ENCODE peak calls at places on chromosomes 1 and 21, in six cellular contexts. P, G, X, M, E and Y are unnamed samples.

GRCh38 chr1:87291107-87291506 is 37.6 kb upstream of the LMO4 start:
- DNase-seq in P (no peak), G (no peak), X (no peak), M (no peak), E (no peak), Y (no peak)

GRCh38 chr1:3695326-3696217 is 43.3 kb downstream of the TP73 start:
- DNase-seq in P (no peak), G (peak; percentile 35), X (no peak), M (peak; percentile 18), E (no peak), Y (no peak)

GRCh38 chr1:201360486-201360885 is 17.0 kb downstream of the TNNT2 start:
- DNase-seq in P (no peak), G (no peak), X (no peak), M (no peak), E (no peak), Y (no peak)

GRCh38 chr1:12386130-12386529 is 156.3 kb downstream of the VPS13D start:
- DNase-seq in P (peak; percentile 46), G (no peak), X (no peak), M (no peak), E (no peak), Y (peak; percentile 14)

GRCh38 chr1:89692601-89693503 is 59.9 kb downstream of the LRRC8C start:
- DNase-seq in P (no peak), G (peak; percentile 61), X (no peak), M (no peak), E (no peak), Y (no peak)

GRCh38 chr1:25896266-25896665 is 10.0 kb downstream of the STMN1 start:
- DNase-seq in P (no peak), G (no peak), X (no peak), M (no peak), E (no peak), Y (no peak)

GRCh38 chr1:53682369-53682685 is 56.6 kb downstream of the GLIS1 start:
- DNase-seq in P (no peak), G (no peak), X (no peak), M (no peak), E (no peak), Y (no peak)

GRCh38 chr1:196400478-196401453 is 207.5 kb downstream of the KCNT2 start:
- DNase-seq in P (no peak), G (peak; percentile 58), X (peak; percentile 78), M (no peak), E (no peak), Y (no peak)

GRCh38 chr1:67752306-67752705 is 67.3 kb downstream of the GADD45A start:
- DNase-seq in P (no peak), G (no peak), X (no peak), M (no peak), E (no peak), Y (no peak)

GRCh38 chr1:48777219-48777895 is 666 bp upstream of the BEND5 start:
- DNase-seq in P (peak; percentile 18), G (peak; percentile 8), X (no peak), M (no peak), E (no peak), Y (no peak)

GRCh38 chr21:44845418-44846200 is 27.7 kb upstream of the SUMO3 start:
- DNase-seq in P (no peak), G (peak; percentile 67), X (peak; percentile 79), M (peak; percentile 40), E (peak; percentile 40), Y (peak; percentile 18)

GRCh38 chr1:106254748-106255147 is 801.7 kb upstream of the PRMT6 start:
- DNase-seq in P (no peak), G (no peak), X (no peak), M (no peak), E (no peak), Y (no peak)

GRCh38 chr1:1058921-1059493 is 15.1 kb downstream of the RNF223 start:
- DNase-seq in P (no peak), G (no peak), X (no peak), M (no peak), E (peak; percentile 37), Y (no peak)

GRCh38 chr1:4106731-4107130 is 206.7 kb upstream of the C1orf174 start:
- DNase-seq in P (no peak), G (no peak), X (peak; percentile 46), M (no peak), E (no peak), Y (no peak)

GRCh38 chr1:170660281-170660713 is 3.6 kb upstream of the PRRX1 start:
- DNase-seq in P (no peak), G (no peak), X (no peak), M (no peak), E (no peak), Y (no peak)

GRCh38 chr21:15005391-15005790 is 59.4 kb downstream of the NRIP1 start:
- DNase-seq in P (no peak), G (no peak), X (no peak), M (no peak), E (no peak), Y (no peak)

GRCh38 chr1:44723496-44724407 is 7.2 kb downstream of the RNU5D-1 start:
- DNase-seq in P (no peak), G (no peak), X (no peak), M (no peak), E (no peak), Y (no peak)

GRCh38 chr1:108801101-108801500 is 54.6 kb downstream of the STXBP3 start:
- DNase-seq in P (no peak), G (no peak), X (no peak), M (no peak), E (no peak), Y (no peak)

GRCh38 chr1:53145942-53146708 is 3.7 kb upstream of the SLC1A7 start:
- DNase-seq in P (no peak), G (peak; percentile 41), X (peak; percentile 75), M (no peak), E (no peak), Y (no peak)

GRCh38 chr1:85612704-85613361 is 32.3 kb downstream of the CCN1 start:
- DNase-seq in P (no peak), G (peak; percentile 13), X (no peak), M (no peak), E (no peak), Y (no peak)

GRCh38 chr1:212700892-212701819 is 1.5 kb upstream of the BATF3 start:
- DNase-seq in P (peak; percentile 32), G (peak; percentile 36), X (peak; percentile 77), M (peak; percentile 24), E (peak; percentile 5), Y (no peak)

GRCh38 chr1:110260194-110260593 is 50.1 kb downstream of the KCNC4 start:
- DNase-seq in P (no peak), G (no peak), X (no peak), M (no peak), E (no peak), Y (no peak)

GRCh38 chr21:42146821-42147220 is 72.1 kb upstream of the ABCG1 start:
- DNase-seq in P (no peak), G (no peak), X (no peak), M (no peak), E (no peak), Y (no peak)

GRCh38 chr1:18950415-18951026 is 6.0 kb downstream of the IFFO2 start:
- DNase-seq in P (peak; percentile 55), G (peak; percentile 79), X (peak; percentile 92), M (no peak), E (peak; percentile 39), Y (peak; percentile 29)

GRCh38 chr1:196393742-196394141 is 214.5 kb downstream of the KCNT2 start:
- DNase-seq in P (no peak), G (peak; percentile 25), X (peak; percentile 63), M (no peak), E (no peak), Y (no peak)

GRCh38 chr1:32917521-32917920 is 16.3 kb upstream of the TMEM54 start:
- DNase-seq in P (no peak), G (no peak), X (no peak), M (no peak), E (no peak), Y (no peak)

GRCh38 chr21:16069713-16070112 is 339.9 kb downstream of the USP25 start:
- DNase-seq in P (no peak), G (no peak), X (no peak), M (no peak), E (no peak), Y (no peak)
- H3K27ac ChIP-seq in P (no peak overlapping the region), G (no peak overlapping the region), X (no peak overlapping the region), M (peak overlapping the region; percentile 97), E (no peak overlapping the region), Y (no peak overlapping the region)

DNA sequence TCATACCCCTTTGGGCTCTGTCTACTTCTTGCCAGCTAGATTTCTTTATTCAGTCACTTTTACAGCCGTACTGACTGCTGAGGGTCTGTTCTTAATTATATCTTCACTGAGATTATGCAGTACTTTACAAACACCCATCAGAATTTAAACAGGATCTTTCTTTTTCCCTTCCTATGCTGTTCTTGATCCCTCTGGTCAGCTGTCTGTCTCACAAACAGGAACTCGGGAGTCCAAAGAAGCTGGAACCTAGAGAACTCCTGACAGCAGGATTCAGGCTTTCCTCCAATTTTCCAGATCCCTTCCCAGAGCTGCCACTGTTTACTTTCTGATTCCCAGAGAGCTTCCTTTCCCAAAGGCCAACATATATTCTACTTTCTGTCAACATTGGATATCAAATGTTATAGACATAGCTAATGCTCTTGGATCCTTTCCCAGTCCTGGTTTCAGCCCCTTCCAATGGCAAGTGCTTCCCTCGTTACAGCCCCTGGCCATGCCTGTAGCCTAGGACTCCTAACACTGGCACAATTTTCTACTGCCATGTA is 59.5 kb downstream of the ATP2B4 start:
- DNase-seq in P (no peak), G (no peak), X (no peak), M (no peak), E (no peak), Y (no peak)
- H3K27ac ChIP-seq in P (no peak overlapping the region), G (peak overlapping the region; percentile 45), X (peak overlapping the region; percentile 70), M (no peak overlapping the region), E (no peak overlapping the region), Y (no peak overlapping the region)

GRCh38 chr1:205725514-205725913 is 24.5 kb downstream of the NUCKS1 start:
- DNase-seq in P (no peak), G (no peak), X (no peak), M (no peak), E (no peak), Y (no peak)
- H3K27ac ChIP-seq in P (no peak overlapping the region), G (no peak overlapping the region), X (no peak overlapping the region), M (no peak overlapping the region), E (no peak overlapping the region), Y (no peak overlapping the region)

DNA sequence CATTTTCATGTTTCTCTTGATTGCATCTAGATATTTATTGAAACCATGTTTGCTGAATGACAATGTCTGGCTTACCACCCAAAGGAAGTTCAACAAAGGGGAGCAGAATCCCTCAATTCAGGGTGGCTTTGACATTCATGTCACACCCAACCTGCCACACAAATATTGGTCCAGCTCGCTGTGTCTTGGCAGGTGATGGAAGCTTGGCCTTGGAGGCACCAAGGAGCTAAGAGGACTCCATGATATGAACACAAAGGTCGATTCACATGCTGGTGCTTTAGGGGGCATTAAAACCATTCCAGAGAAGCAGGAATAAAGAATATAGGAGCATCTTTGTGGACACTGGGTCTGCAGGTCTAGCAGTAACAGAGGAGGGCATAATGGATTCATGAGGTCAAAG is 114.8 kb downstream of the RUNX1 start:
- DNase-seq in P (no peak), G (no peak), X (no peak), M (no peak), E (no peak), Y (no peak)
- H3K27ac ChIP-seq in P (no peak overlapping the region), G (no peak overlapping the region), X (no peak overlapping the region), M (no peak overlapping the region), E (no peak overlapping the region), Y (peak overlapping the region; percentile 80)